ENCODE peak calls at places on chromosomes 13 and 19, in six cellular contexts. D, I, N, E, J and R are unnamed samples.
A peak's percentile ranks its signal among the peaks of the same experiment; 100 is the strongest.

GRCh38 chr13:102598061-102598460 is 1.3 kb downstream of the TPP2 start:
- DNase-seq in D (no peak), I (no peak), N (no peak), E (no peak), J (peak; percentile 26), R (peak; percentile 16)

GRCh38 chr13:109162248-109163051 is 533.0 kb downstream of the MYO16 start:
- DNase-seq in D (no peak), I (no peak), N (no peak), E (no peak), J (no peak), R (no peak)

GRCh38 chr19:16851031-16851712 is 22.0 kb downstream of the SIN3B start:
- DNase-seq in D (peak; percentile 72), I (peak; percentile 15), N (no peak), E (no peak), J (peak; percentile 49), R (no peak)

GRCh38 chr19:13267131-13267530 is 116.9 kb downstream of the IER2 start:
- DNase-seq in D (no peak), I (no peak), N (no peak), E (no peak), J (no peak), R (no peak)

GRCh38 chr19:17327654-17328516 is 6.8 kb downstream of the ANO8 start:
- DNase-seq in D (no peak), I (no peak), N (peak; percentile 42), E (peak; percentile 54), J (no peak), R (peak; percentile 85)

GRCh38 chr13:78660130-78660857 is 1.3 kb upstream of the OBI1 start:
- DNase-seq in D (no peak), I (no peak), N (no peak), E (peak; percentile 11), J (peak; percentile 40), R (peak; percentile 47)

GRCh38 chr13:97136418-97136817 is 85.7 kb upstream of the MBNL2 start:
- DNase-seq in D (no peak), I (no peak), N (no peak), E (no peak), J (no peak), R (no peak)

GRCh38 chr13:48231080-48231479 is 1.9 kb upstream of the ITM2B start:
- DNase-seq in D (no peak), I (no peak), N (no peak), E (no peak), J (peak; percentile 13), R (no peak)

GRCh38 chr13:46213242-46213641 is 1.5 kb downstream of the LRRC63 start:
- DNase-seq in D (no peak), I (no peak), N (no peak), E (no peak), J (no peak), R (no peak)

GRCh38 chr19:53308339-53308811 is 25.2 kb upstream of the ZNF845 start:
- DNase-seq in D (no peak), I (no peak), N (no peak), E (no peak), J (peak; percentile 43), R (peak; percentile 85)

GRCh38 chr13:96294930-96295657 is 205.2 kb downstream of the HS6ST3 start:
- DNase-seq in D (no peak), I (no peak), N (no peak), E (no peak), J (no peak), R (no peak)

GRCh38 chr19:38616265-38616664 is 1.5 kb downstream of the MAP4K1 start:
- DNase-seq in D (no peak), I (no peak), N (no peak), E (no peak), J (no peak), R (no peak)

GRCh38 chr13:67238277-67238859 is 8.2 kb upstream of the PCDH9 start:
- DNase-seq in D (peak; percentile 43), I (no peak), N (no peak), E (no peak), J (peak; percentile 63), R (peak; percentile 19)

GRCh38 chr13:112748947-112749346 is 59.1 kb downstream of the ATP11A start:
- DNase-seq in D (no peak), I (no peak), N (no peak), E (no peak), J (peak; percentile 31), R (no peak)

GRCh38 chr19:44260343-44260681 is 626 bp downstream of the ZNF233 start:
- DNase-seq in D (no peak), I (no peak), N (no peak), E (no peak), J (no peak), R (peak; percentile 21)